ENCODE peak calls at places on chromosomes 16 and 17, in ten cellular contexts. N is ascending aorta; Z is AG10803; G is CD8-positive, alpha-beta T cell; M is breast epithelium; S is GM12865; F is A549; T is cardiac fibroblast; R is hepatocyte; D is body of pancreas. P is an unnamed sample.

GRCh38 chr17:43614560-43614959 is 47.2 kb downstream of the MEOX1 start:
- DNase-seq in M (no peak), D (no peak), Z (no peak), S (no peak), G (no peak), T (no peak), F (no peak), N (no peak), R (no peak), P (no peak)

GRCh38 chr17:20051624-20052023 is 42.5 kb downstream of the SPECC1 start:
- DNase-seq in F (no peak), Z (no peak), D (no peak), M (no peak), T (no peak), S (no peak), R (no peak), G (no peak), N (no peak), P (no peak)

GRCh38 chr17:76687278-76688164 is 23.2 kb downstream of the MXRA7 start:
- DNase-seq in M (no peak), N (no peak), R (no peak), D (no peak), S (no peak), T (no peak), Z (peak), F (no peak), G (no peak), P (peak)

GRCh38 chr17:78300962-78301820 is 58.7 kb downstream of the SOCS3 start:
- DNase-seq in R (no peak), M (no peak), N (no peak), S (no peak), D (no peak), F (peak), Z (no peak), G (no peak), T (peak), P (no peak)

GRCh38 chr17:48997103-48997826 is at the start of gene IGF2BP1:
- DNase-seq in D (no peak), G (no peak), T (peak), Z (peak), N (no peak), S (peak), M (no peak), F (peak), R (peak), P (peak)

GRCh38 chr17:41944943-41945342 is 14.5 kb downstream of the ODAD4 start:
- DNase-seq in Z (no peak), M (no peak), D (no peak), G (no peak), S (no peak), F (no peak), N (no peak), T (no peak), R (no peak), P (no peak)

GRCh38 chr17:56737741-56738161 is 96.0 kb downstream of the C17orf67 start:
- DNase-seq in M (peak), D (no peak), Z (peak), N (no peak), T (peak), F (no peak), S (no peak), G (no peak), R (peak), P (no peak)

GRCh38 chr17:60610481-60610880 is 10.5 kb downstream of the PPM1D start:
- DNase-seq in T (peak), S (no peak), Z (no peak), M (no peak), F (no peak), D (no peak), N (no peak), G (no peak), R (no peak), P (peak)

GRCh38 chr17:76642032-76642561 is 1.5 kb downstream of the ST6GALNAC1 start:
- DNase-seq in R (no peak), T (no peak), F (no peak), M (no peak), G (no peak), S (no peak), D (no peak), Z (no peak), N (no peak), P (no peak)

GRCh38 chr16:3578121-3578520 is 918 bp upstream of the NLRC3 start:
- DNase-seq in T (no peak), Z (no peak), D (no peak), G (peak), F (no peak), S (peak), M (no peak), N (no peak), R (no peak), P (no peak)

GRCh38 chr16:82456683-82457082 is 170.1 kb upstream of the CDH13 start:
- DNase-seq in N (no peak), T (peak), D (peak), R (peak), F (peak), M (peak), Z (peak), S (peak), G (peak), P (peak)

GRCh38 chr16:23207485-23207884 is 24.9 kb downstream of the SCNN1G start:
- DNase-seq in G (no peak), D (no peak), Z (no peak), M (no peak), F (no peak), R (no peak), T (no peak), N (no peak), S (no peak), P (no peak)

GRCh38 chr16:8998114-8998513 is 34.4 kb upstream of the USP7 start:
- DNase-seq in Z (peak), M (no peak), F (no peak), D (no peak), G (no peak), T (peak), N (no peak), S (no peak), R (peak), P (peak)

GRCh38 chr17:11986939-11987329 is 10.3 kb downstream of the ZNF18 start:
- DNase-seq in S (peak), D (no peak), T (peak), F (peak), N (no peak), M (no peak), Z (peak), R (peak), G (no peak), P (peak)

GRCh38 chr17:77542551-77543490 is 402.1 kb downstream of the SEC14L1 start:
- DNase-seq in R (peak), Z (peak), D (peak), G (peak), T (peak), M (peak), N (peak), F (peak), S (peak), P (peak)

GRCh38 chr17:28985950-28986713 is 19.7 kb downstream of the SEZ6 start:
- DNase-seq in R (peak), M (no peak), S (no peak), Z (no peak), F (no peak), G (no peak), N (no peak), D (no peak), T (no peak), P (no peak)

GRCh38 chr17:48155889-48156670 is 48.5 kb downstream of the SNX11 start:
- DNase-seq in S (no peak), T (no peak), Z (no peak), G (no peak), R (no peak), N (no peak), D (no peak), M (no peak), F (no peak), P (no peak)

GRCh38 chr17:51817955-51818354 is 340.6 kb downstream of the CA10 start:
- DNase-seq in Z (no peak), F (no peak), G (no peak), S (no peak), D (no peak), R (no peak), M (no peak), N (no peak), T (no peak), P (no peak)

GRCh38 chr17:17454276-17454675 is 22.5 kb upstream of the MED9 start:
- DNase-seq in R (no peak), D (no peak), N (no peak), T (no peak), G (no peak), F (no peak), S (no peak), M (no peak), Z (no peak), P (no peak)

GRCh38 chr17:29141484-29141835 is 38.7 kb downstream of the MYO18A start:
- DNase-seq in T (no peak), N (no peak), R (no peak), Z (no peak), G (no peak), S (no peak), D (no peak), M (no peak), F (no peak), P (no peak)

GRCh38 chr16:49534901-49535300 is 161.3 kb downstream of the C16orf78 start:
- DNase-seq in N (no peak), R (no peak), D (no peak), F (no peak), M (no peak), Z (no peak), T (no peak), S (no peak), G (no peak), P (no peak)

GRCh38 chr16:31168848-31169247 is 11.1 kb upstream of the FUS start:
- DNase-seq in S (no peak), N (no peak), T (no peak), Z (no peak), M (no peak), F (no peak), G (no peak), R (no peak), D (no peak), P (no peak)

GRCh38 chr17:17682293-17682736 is 1.1 kb downstream of the RAI1 start:
- DNase-seq in F (peak), S (peak), M (no peak), T (peak), Z (peak), N (no peak), D (peak), R (peak), G (peak), P (peak)

GRCh38 chr16:30186782-30187555 is 3.6 kb downstream of the CORO1A start:
- DNase-seq in G (peak), F (peak), M (no peak), R (peak), Z (peak), D (peak), T (peak), N (no peak), S (peak), P (peak)

GRCh38 chr17:74584714-74585113 is 7.4 kb downstream of the CD300LD start:
- DNase-seq in S (no peak), M (no peak), D (no peak), R (no peak), Z (no peak), G (no peak), N (no peak), T (no peak), F (no peak), P (no peak)

GRCh38 chr17:559699-560378 is 154.8 kb downstream of the VPS53 start:
- DNase-seq in M (no peak), D (peak), N (no peak), S (no peak), Z (peak), R (peak), G (no peak), T (peak), F (peak), P (peak)

GRCh38 chr17:838486-838885 is 56.3 kb downstream of the MRM3 start:
- DNase-seq in R (no peak), G (no peak), D (no peak), T (no peak), S (no peak), M (no peak), N (no peak), Z (peak), F (no peak), P (no peak)

DNA sequence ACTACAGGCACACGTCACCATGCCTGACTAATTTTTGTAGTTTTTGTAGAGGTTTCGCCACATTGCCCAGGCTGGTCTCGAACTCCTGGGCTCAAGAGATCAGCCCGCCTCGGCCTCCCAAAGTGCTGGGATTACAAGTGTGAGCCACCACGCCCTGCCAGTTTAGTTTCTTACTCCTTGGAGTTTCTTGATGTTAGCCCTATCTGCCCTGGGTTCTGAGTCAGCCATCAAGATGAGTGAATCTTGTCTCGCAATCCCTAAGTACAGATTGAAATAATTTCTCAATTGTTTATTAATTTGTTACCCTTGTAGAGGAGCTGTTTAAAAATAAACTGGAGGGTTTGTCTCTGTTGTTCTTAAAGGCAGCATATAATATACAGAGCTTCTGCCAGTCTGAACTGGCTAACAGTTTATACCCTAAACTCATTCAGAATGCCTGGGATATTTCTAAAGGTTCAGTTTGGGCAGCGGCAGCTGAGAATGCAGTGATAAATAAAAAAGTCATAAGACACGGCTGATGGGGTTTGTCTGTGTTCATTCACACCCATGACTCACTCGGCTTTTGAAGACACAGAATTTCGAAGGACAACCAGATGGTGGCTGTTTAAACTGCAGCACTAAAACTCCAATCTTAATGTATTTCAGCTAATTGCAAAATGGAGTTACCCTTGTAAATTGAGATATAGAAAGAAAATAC is 39.6 kb downstream of the GPRC5B start:
- DNase-seq in Z (peak), S (no peak), R (peak), T (peak), F (peak), M (no peak), D (no peak), G (no peak), N (no peak), P (peak)
- TF ChIP-seq CTCF in Z (peak), S (no peak), R (no peak), T (no peak), F (no peak), M (no peak), D (no peak), G (no peak), N (no peak), P (no peak)

GRCh38 chr16:77721752-77722314 is 481 bp upstream of the NUDT7 start:
- DNase-seq in N (no peak), M (no peak), Z (no peak), R (no peak), F (no peak), G (no peak), D (no peak), T (no peak), S (no peak), P (no peak)
- H3K4me3 ChIP-seq in N (no peak), M (peak), Z (peak), R (no peak), F (peak), G (peak), D (no peak), T (no peak), S (peak), P (peak)

GRCh38 chr16:1393613-1394176 is 20.8 kb downstream of the UNKL start:
- DNase-seq in G (no peak), S (no peak), T (no peak), D (no peak), R (no peak), Z (no peak), N (no peak), F (no peak), M (no peak), P (no peak)

GRCh38 chr16:1394367-1394951 is 20.0 kb downstream of the UNKL start:
- DNase-seq in D (no peak), T (no peak), Z (no peak), R (no peak), S (no peak), F (no peak), M (no peak), G (no peak), N (no peak), P (no peak)

GRCh38 chr16:1389762-1390161 is 24.7 kb downstream of the UNKL start:
- DNase-seq in Z (no peak), N (no peak), R (no peak), S (no peak), G (no peak), M (no peak), D (no peak), F (no peak), T (no peak), P (no peak)

GRCh38 chr16:1392826-1393225 is 21.7 kb downstream of the UNKL start:
- DNase-seq in M (no peak), N (no peak), S (no peak), D (no peak), Z (no peak), T (no peak), F (no peak), G (no peak), R (no peak), P (no peak)

GRCh38 chr16:1390239-1390638 is 24.3 kb downstream of the UNKL start:
- DNase-seq in D (no peak), S (no peak), M (no peak), T (no peak), R (no peak), G (no peak), F (no peak), N (no peak), Z (no peak), P (no peak)
- TF ChIP-seq CTCF in D (no peak), S (no peak), M (no peak), T (no peak), R (no peak), G (no peak), F (no peak), N (no peak), Z (no peak), P (no peak)

GRCh38 chr16:10896165-10896564 is 19.2 kb downstream of the CIITA start:
- DNase-seq in N (no peak), S (peak), F (no peak), G (no peak), D (no peak), M (no peak), R (no peak), Z (no peak), T (no peak), P (no peak)

GRCh38 chr16:10895053-10895946 is 18.3 kb downstream of the CIITA start:
- DNase-seq in M (no peak), N (no peak), G (peak), D (no peak), F (no peak), Z (peak), R (peak), S (peak), T (peak), P (peak)

GRCh38 chr16:10897134-10897533 is 20.1 kb downstream of the CIITA start:
- DNase-seq in Z (no peak), G (no peak), M (no peak), D (no peak), N (no peak), S (peak), T (no peak), R (no peak), F (no peak), P (no peak)

GRCh38 chr16:10892782-10893181 is 15.8 kb downstream of the CIITA start:
- DNase-seq in M (no peak), D (no peak), R (no peak), T (no peak), N (no peak), F (no peak), Z (no peak), G (no peak), S (no peak), P (no peak)

GRCh38 chr16:10896723-10897122 is 19.7 kb downstream of the CIITA start:
- DNase-seq in F (no peak), M (no peak), D (no peak), T (no peak), G (no peak), N (no peak), Z (no peak), S (no peak), R (no peak), P (no peak)
- H3K4me3 ChIP-seq in F (no peak), M (no peak), D (no peak), T (no peak), G (no peak), N (no peak), Z (no peak), S (no peak), R (no peak), P (no peak)

DNA sequence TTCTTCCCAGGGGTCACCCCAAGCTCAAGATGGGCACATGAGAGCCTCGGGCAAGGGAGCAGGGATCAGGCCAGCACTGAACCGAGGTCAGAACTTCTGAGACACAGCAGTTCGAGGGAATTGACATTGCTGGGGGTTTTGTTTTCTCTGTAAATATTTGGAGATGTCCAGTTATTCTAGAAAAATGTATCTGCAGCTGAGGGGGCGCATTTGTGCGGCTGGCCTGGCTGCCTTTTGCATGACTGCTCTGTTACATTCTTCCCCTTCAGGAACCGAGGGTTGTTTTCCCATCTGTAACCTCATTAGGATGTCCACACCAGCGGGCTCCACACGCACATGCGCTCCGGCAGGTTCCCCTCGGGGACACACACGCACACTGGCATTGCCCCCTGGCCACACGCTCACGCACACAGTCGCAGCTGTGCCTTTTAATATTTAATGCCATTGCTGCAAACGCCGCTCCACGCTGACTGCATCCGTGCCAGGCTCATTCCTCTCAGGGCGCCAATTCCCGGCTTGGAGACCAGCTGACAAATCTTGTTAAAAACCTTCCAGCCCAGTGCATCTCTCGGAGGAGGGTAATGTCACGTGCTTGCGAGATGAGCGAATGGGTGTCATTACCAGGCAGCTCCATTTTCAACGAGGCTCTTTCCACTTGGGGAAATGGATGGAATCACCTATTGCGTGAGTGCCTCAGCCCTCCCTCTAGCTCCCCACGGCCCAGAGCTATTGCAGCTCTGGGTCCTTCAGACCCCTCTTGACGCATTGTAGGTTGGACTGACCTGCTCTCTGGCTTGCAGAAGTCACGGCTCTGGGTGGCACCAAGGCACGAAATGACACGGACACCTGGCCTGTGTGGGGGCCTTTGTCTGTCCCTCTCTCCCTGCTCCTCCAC is 13.2 kb downstream of the CCR7 start:
- DNase-seq in T (peak), Z (peak), M (no peak), N (no peak), F (peak), D (peak), S (peak), G (peak), R (no peak), P (peak)
- TF ChIP-seq CTCF in T (no peak), Z (no peak), M (no peak), N (no peak), F (no peak), D (no peak), S (no peak), G (no peak), R (no peak), P (no peak)

GRCh38 chr17:55734128-55734781 is 11.6 kb upstream of the TMEM100 start:
- DNase-seq in F (no peak), Z (no peak), M (no peak), N (no peak), D (no peak), S (peak), G (no peak), R (no peak), T (peak), P (peak)

GRCh38 chr17:55730808-55731207 is 8.1 kb upstream of the TMEM100 start:
- DNase-seq in Z (no peak), N (no peak), R (no peak), F (no peak), G (no peak), D (no peak), M (no peak), S (no peak), T (peak), P (no peak)

GRCh38 chr17:55729484-55729883 is 6.8 kb upstream of the TMEM100 start:
- DNase-seq in R (no peak), M (no peak), D (no peak), T (no peak), Z (no peak), N (no peak), G (no peak), S (no peak), F (no peak), P (no peak)

GRCh38 chr17:55730380-55730779 is 7.7 kb upstream of the TMEM100 start:
- DNase-seq in S (no peak), Z (no peak), N (no peak), T (no peak), D (no peak), F (no peak), M (no peak), R (no peak), G (no peak), P (peak)

GRCh38 chr17:55731586-55732250 is 9.1 kb upstream of the TMEM100 start:
- DNase-seq in D (peak), T (peak), G (no peak), Z (peak), R (no peak), S (no peak), N (no peak), F (no peak), M (no peak), P (peak)
- H3K4me3 ChIP-seq in D (no peak), T (peak), G (no peak), Z (no peak), R (no peak), S (no peak), N (no peak), F (no peak), M (peak), P (peak)